ENCODE peak calls at places on chromosomes 2 and 18, in ten cellular contexts. S is right lobe of liver, U is uterus, F is esophagus squamous epithelium, D is A549, C is stomach, K is IMR-90, B is GM12891, Z is endothelial cell of umbilical vein, H is prostate gland. M is an unnamed sample.

GRCh38 chr2:167404896-167405295 is 516.6 kb downstream of the XIRP2 start:
- DNase-seq in S (no peak), C (no peak), Z (no peak), F (no peak), K (peak), H (no peak), B (no peak), D (no peak), U (no peak), M (no peak)

GRCh38 chr2:134717706-134718094 is 1.1 kb downstream of the TMEM163 start:
- DNase-seq in S (no peak), F (no peak), B (no peak), C (no peak), Z (no peak), H (no peak), U (no peak), D (no peak), K (no peak), M (no peak)

GRCh38 chr2:8956789-8957188 is 46.7 kb downstream of the MBOAT2 start:
- DNase-seq in D (no peak), K (no peak), Z (no peak), B (no peak), U (no peak), H (no peak), C (no peak), S (no peak), F (no peak), M (no peak)

GRCh38 chr2:44515416-44515815 is 153.7 kb downstream of the CAMKMT start:
- DNase-seq in K (no peak), H (no peak), U (no peak), B (no peak), S (no peak), F (no peak), C (no peak), D (no peak), Z (no peak), M (no peak)

GRCh38 chr2:186065491-186065890 is 326.9 kb downstream of the FSIP2 start:
- DNase-seq in H (no peak), D (no peak), Z (no peak), K (no peak), B (no peak), U (no peak), C (no peak), F (no peak), S (no peak), M (no peak)

GRCh38 chr2:103132536-103133217 is 370.8 kb downstream of the TMEM182 start:
- DNase-seq in C (no peak), K (no peak), U (no peak), D (no peak), Z (no peak), H (no peak), F (no peak), B (no peak), S (no peak), M (no peak)

GRCh38 chr18:11052800-11053199 is 96.6 kb downstream of the PIEZO2 start:
- DNase-seq in D (no peak), Z (no peak), B (peak), H (no peak), S (no peak), K (peak), F (no peak), C (no peak), U (no peak), M (peak)

GRCh38 chr18:5475252-5475651 is 68.5 kb downstream of the EPB41L3 start:
- DNase-seq in S (no peak), F (no peak), K (no peak), U (no peak), B (no peak), Z (peak), D (no peak), C (no peak), H (no peak), M (no peak)

GRCh38 chr18:28794459-28795245 is 617.7 kb upstream of the CDH2 start:
- DNase-seq in D (peak), F (no peak), H (no peak), B (no peak), S (no peak), U (no peak), C (no peak), K (peak), Z (peak), M (no peak)

GRCh38 chr2:241613018-241613780 is 23.8 kb downstream of the THAP4 start:
- DNase-seq in K (peak), U (no peak), C (no peak), H (no peak), Z (no peak), S (no peak), F (no peak), B (no peak), D (no peak), M (no peak)

GRCh38 chr18:55422456-55423185 is 165.4 kb downstream of the TCF4 start:
- DNase-seq in B (no peak), S (no peak), F (no peak), K (peak), Z (peak), C (no peak), D (no peak), U (peak), H (no peak), M (no peak)

GRCh38 chr2:3636586-3637310 is 21.3 kb upstream of the ALLC start:
- DNase-seq in K (no peak), S (no peak), C (peak), U (peak), Z (no peak), F (no peak), H (no peak), D (no peak), B (no peak), M (no peak)

GRCh38 chr2:72862239-72862988 is 24.8 kb upstream of the SPR start:
- DNase-seq in D (peak), K (peak), S (peak), U (peak), Z (peak), H (peak), F (peak), B (peak), C (peak), M (peak)

GRCh38 chr2:37858725-37859267 is 66.3 kb upstream of the RMDN2 start:
- DNase-seq in D (no peak), S (no peak), Z (no peak), H (no peak), K (no peak), B (no peak), F (no peak), C (no peak), U (no peak), M (no peak)

GRCh38 chr2:109444916-109445315 is 168.8 kb downstream of the SEPTIN10 start:
- DNase-seq in U (no peak), D (no peak), B (no peak), F (no peak), C (no peak), K (no peak), H (no peak), S (no peak), Z (no peak), M (no peak)

GRCh38 chr2:4408311-4408710 is 704.9 kb downstream of the DCDC2C start:
- DNase-seq in H (no peak), D (no peak), S (no peak), U (no peak), F (no peak), Z (no peak), K (no peak), B (no peak), C (no peak), M (no peak)

GRCh38 chr2:65499216-65499615 is 66.8 kb upstream of the SPRED2 start:
- DNase-seq in Z (no peak), C (no peak), U (no peak), B (no peak), S (no peak), K (no peak), H (no peak), F (no peak), D (no peak), M (no peak)

DNA sequence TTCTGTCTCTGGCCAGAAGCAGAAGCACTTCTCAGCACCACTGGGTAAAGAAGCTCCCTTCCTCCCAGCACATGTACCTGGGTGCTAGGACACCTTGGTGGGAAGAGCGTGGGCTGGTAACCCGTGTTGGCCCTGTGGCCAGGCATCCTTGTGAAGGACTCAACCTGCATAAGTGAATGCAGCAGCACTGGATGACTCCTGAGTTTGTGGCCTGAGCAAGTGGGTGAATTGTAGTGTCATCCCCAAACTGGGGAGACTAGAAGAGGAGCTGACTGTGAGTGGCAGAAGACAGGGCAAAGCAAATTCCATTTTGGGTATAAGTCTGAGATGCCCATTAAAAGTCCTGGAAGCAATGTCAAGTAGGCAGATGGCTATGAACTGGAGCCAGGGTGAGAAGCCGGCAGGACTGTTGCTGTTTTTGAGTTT is 63.4 kb downstream of the STAT1 start:
- DNase-seq in B (no peak), U (no peak), C (no peak), Z (no peak), K (no peak), H (no peak), D (no peak), F (no peak), S (no peak), M (no peak)
- TF ChIP-seq POLR2A in B (no peak), U (no peak), C (no peak), Z (no peak), K (no peak), H (no peak), D (no peak), F (no peak), S (no peak), M (no peak)

DNA sequence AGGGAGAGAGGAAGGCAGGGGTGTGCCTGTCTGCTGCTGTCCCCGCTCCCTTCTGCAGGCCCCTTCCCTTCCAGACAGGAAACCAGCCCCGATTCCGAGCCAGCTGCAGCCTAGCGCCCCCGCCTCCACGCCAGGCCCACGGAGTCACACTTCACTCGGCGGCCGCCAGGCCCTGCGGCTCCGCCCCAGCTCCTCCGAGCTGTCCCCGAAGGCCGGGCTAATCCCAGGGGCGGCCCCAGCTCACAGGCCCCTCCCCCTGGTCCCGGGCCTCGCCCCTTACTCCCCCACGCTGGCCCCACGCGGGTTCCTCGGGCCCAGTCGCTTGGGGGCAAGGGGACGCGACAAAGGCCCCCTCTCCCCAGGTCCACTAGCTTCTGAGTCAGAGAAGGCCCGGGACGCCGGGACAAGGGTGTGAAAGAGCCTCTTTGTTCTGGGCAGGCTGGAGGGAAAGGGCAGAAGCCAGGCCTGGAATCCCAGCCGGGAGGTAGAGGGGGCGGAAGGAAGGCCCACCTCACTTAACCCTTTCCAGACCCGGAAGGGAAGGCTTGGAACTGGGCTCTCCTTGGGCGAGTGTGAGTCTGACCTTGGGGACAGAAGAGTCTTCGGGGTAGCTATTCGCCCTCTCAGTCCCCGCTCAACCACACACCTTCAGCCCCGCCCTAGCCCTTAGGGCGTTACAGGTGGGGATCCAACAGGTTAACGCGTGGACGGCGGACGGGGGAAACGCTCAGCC is 1.2 kb downstream of the RTKN start:
- DNase-seq in H (peak), F (no peak), K (peak), S (peak), B (peak), C (peak), D (peak), U (peak), Z (peak), M (peak)
- TF ChIP-seq POLR2A in H (peak), F (no peak), K (peak), S (peak), B (peak), C (no peak), D (peak), U (peak), Z (peak), M (peak)

GRCh38 chr2:233424028-233424951 is 70.0 kb downstream of the DGKD start:
- DNase-seq in B (no peak), C (peak), U (no peak), D (peak), Z (no peak), H (no peak), F (no peak), K (no peak), S (no peak), M (no peak)
- TF ChIP-seq POLR2A in B (no peak), C (no peak), U (no peak), D (no peak), Z (no peak), H (no peak), F (no peak), K (no peak), S (no peak), M (no peak)

DNA sequence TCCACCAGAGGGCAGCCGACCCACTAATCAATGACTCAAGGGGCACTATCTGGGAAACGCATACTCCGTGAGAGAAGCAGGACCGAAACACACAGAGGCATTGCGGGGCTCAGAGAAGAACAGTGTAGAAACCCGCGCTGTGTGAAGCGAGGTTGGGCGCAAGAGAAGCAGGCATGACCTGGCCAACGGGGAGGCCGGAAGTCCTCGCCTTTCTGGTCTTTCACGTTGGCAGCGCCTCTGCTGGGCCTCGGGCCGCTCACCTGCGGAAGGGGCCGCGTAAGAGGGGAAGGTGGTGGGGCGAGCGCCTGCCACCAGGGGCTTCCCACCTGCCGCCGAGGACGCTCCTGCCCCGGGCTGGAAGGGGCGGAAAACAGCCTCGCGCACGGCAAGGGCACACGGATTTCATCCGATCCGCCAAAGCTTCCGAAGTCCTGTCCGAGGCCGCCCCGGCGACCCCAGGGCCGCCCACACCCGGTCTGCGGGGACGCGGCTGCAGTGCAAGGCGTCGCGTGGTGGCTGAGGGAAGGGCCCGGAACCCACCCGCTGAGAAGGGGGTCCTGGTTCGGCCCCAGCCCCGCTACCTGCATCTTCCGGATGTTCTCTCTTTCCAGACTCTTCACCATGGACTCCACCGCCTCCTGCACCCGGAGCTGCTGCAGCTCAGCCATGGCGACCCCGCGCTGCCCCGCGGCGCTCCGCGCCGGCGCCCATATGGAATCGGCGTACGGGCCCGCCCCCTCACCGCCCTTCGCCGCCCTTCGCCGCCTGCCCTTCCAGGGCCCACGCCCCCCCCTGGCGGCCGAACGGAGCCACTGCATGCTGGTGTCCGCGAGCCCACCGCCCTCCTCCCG is at the start of gene FAM136A:
- DNase-seq in D (peak), U (peak), C (peak), H (peak), F (peak), B (peak), K (peak), Z (peak), S (peak), M (peak)
- TF ChIP-seq POLR2A in D (peak), U (no peak), C (no peak), H (peak), F (no peak), B (peak), K (no peak), Z (peak), S (peak), M (peak)

GRCh38 chr2:149556452-149556851 is 31.1 kb downstream of the MMADHC start:
- DNase-seq in S (no peak), K (no peak), U (no peak), B (no peak), D (no peak), Z (peak), C (no peak), H (no peak), F (no peak), M (no peak)

GRCh38 chr2:149552226-149552625 is 35.3 kb downstream of the MMADHC start:
- DNase-seq in F (no peak), K (no peak), D (no peak), U (no peak), Z (no peak), C (no peak), B (no peak), H (no peak), S (no peak), M (no peak)

DNA sequence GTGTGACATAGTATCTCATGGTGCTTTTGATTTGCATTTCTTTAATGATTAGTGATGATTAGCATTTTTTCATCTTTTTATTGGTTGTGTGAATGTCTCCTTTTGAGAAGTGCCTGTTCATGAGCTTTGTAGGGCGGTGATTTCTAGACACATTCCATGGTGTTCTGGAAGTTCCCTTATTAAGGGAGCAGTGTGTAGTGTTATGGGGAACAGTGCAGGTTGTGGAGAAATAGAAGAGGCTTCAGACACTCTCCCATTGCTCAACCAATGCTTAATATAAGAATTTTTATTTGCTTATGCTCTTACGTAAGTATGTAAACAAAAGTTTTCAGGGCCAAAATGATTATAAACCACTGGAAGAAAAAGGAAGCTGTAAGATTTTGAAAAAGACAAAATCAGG is 34.7 kb downstream of the MMADHC start:
- DNase-seq in U (no peak), C (no peak), B (no peak), K (no peak), S (no peak), H (no peak), Z (no peak), D (no peak), F (no peak), M (no peak)
- TF ChIP-seq POLR2A in U (no peak), C (no peak), B (no peak), K (no peak), S (no peak), H (no peak), Z (no peak), D (no peak), F (no peak), M (no peak)

GRCh38 chr2:142010871-142011270 is 119.9 kb downstream of the LRP1B start:
- DNase-seq in H (no peak), B (no peak), S (no peak), F (no peak), U (no peak), C (no peak), K (no peak), Z (no peak), D (no peak), M (no peak)
- TF ChIP-seq POLR2A in H (no peak), B (no peak), S (no peak), F (no peak), U (no peak), C (no peak), K (no peak), Z (no peak), D (no peak), M (no peak)

DNA sequence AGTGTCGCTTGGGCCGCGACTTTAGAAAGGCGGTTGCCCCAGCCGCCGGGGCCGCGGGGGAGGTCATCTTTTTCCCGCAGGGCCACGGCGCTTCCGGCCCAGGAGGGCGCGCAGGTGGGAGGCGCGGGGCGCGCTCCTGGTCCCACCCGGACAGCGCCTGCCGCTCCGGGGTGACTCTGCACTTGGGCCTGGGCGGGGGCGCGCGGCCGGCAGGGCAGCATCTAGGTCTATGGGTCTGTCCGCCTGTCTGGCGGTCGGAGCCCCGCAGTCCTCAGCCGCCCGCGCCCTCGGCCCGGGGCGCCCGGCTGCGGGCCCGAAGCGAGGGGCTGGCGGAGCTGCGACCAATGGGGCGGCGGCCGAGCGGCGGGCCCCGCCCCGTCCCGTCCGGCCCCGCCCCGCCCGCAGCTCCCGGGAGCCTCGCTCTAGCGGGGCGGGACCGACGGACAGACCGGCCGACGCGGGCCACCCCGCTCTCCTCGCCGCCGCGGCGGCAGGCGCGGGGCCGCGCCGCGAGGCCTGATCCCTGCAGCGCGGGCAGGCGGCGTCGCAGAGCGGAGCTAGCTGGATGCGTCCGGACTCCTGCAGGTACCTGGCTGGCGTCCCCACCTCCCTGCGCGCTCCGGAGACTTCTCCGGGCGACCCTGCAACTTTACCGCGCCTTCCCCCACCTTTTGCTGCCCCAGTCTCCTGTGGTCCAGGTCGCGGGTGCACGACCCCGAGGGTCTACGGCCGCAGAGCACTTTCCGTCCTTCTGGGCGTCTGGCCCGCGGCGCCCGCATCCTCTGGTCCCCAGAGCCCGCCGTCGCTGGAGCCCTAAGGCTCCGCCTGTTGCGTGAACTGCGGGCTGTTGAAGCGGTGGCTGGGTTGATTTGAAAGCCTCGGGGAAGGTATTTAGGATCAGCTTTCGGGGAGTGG is at the start of gene KCNS3:
- DNase-seq in C (peak), S (peak), U (peak), H (peak), F (no peak), Z (peak), D (peak), K (peak), B (peak), M (peak)
- TF ChIP-seq POLR2A in C (no peak), S (peak), U (peak), H (peak), F (peak), Z (no peak), D (peak), K (no peak), B (no peak), M (no peak)

M was measured in H54.